ENCODE peak calls at places on chromosomes 5 and 9, in four cellular contexts. D is anterior cingulate cortex, M is GM23248, P is hippocampal formation. B is an unnamed sample.

GRCh38 chr9:109031241-109031640 is 17.9 kb upstream of the CTNNAL1 start:
- DNase-seq in D (no peak), M (peak), P (no peak), B (no peak)

GRCh38 chr5:80255425-80255751 is 460 bp downstream of the SERINC5 start:
- DNase-seq in D (peak), M (peak), P (peak), B (peak)

GRCh38 chr5:93249651-93250289 is 331.2 kb downstream of the NR2F1-AS1 start:
- DNase-seq in D (no peak), M (no peak), P (peak), B (no peak)

GRCh38 chr9:99515087-99515486 is 293.0 kb downstream of the SEC61B start:
- DNase-seq in D (no peak), M (no peak), P (no peak), B (no peak)

GRCh38 chr5:178398856-178399722 is 166.5 kb upstream of the PHYKPL start:
- DNase-seq in D (no peak), M (no peak), P (no peak), B (no peak)

GRCh38 chr9:3751125-3751758 is 225.4 kb upstream of the RFX3 start:
- DNase-seq in D (peak), M (peak), P (no peak), B (no peak)

GRCh38 chr9:4339783-4340335 is 40.0 kb upstream of the GLIS3 start:
- DNase-seq in D (no peak), M (peak), P (no peak), B (no peak)

GRCh38 chr5:120615967-120616645 is 152.0 kb downstream of the PRR16 start:
- DNase-seq in D (no peak), M (peak), P (no peak), B (peak)

GRCh38 chr9:20384642-20385041 is 237.7 kb downstream of the MLLT3 start:
- DNase-seq in D (no peak), M (no peak), P (no peak), B (no peak)

GRCh38 chr9:29039258-29039657 is 1466.0 kb upstream of the C9orf72 start:
- DNase-seq in D (no peak), M (no peak), P (no peak), B (no peak)

GRCh38 chr9:130770679-130771442 is 64.2 kb upstream of the ABL1 start:
- DNase-seq in D (no peak), M (peak), P (no peak), B (peak)

GRCh38 chr9:77435688-77436087 is 212.4 kb downstream of the GNA14 start:
- DNase-seq in D (no peak), M (peak), P (no peak), B (no peak)

GRCh38 chr5:15995206-15996052 is 184.2 kb downstream of the MARCHF11 start:
- DNase-seq in D (no peak), M (peak), P (no peak), B (no peak)

GRCh38 chr9:137685035-137685885 is 66.5 kb downstream of the EHMT1 start:
- DNase-seq in D (no peak), M (peak), P (no peak), B (no peak)

GRCh38 chr5:129767927-129768380 is 20.1 kb downstream of the MINAR2 start:
- DNase-seq in D (peak), M (peak), P (peak), B (peak)

GRCh38 chr5:65926893-65927292 is 518 bp downstream of the ERBIN start:
- DNase-seq in D (no peak), M (peak), P (no peak), B (no peak)